ENCODE peak calls at places on chromosomes 13 and 19, in four cellular contexts. One of them, this sample, is unnamed.

GRCh38 chr13:35478384-35479222 is 2.1 kb upstream of the MAB21L1 start:
- DNase-seq in HepG2: no peak
- DNase-seq in endothelial cell of umbilical vein: no peak
- DNase-seq in breast epithelium: no peak
- DNase-seq in this sample: peak; percentile 71

GRCh38 chr13:84810781-84811180 is 928.5 kb upstream of the SLITRK1 start:
- DNase-seq in HepG2: no peak
- DNase-seq in endothelial cell of umbilical vein: no peak
- DNase-seq in breast epithelium: no peak
- DNase-seq in this sample: no peak

GRCh38 chr19:39971380-39971841 is 446 bp downstream of the PSMC4 start:
- DNase-seq in HepG2: no peak
- DNase-seq in endothelial cell of umbilical vein: peak; percentile 8
- DNase-seq in breast epithelium: no peak
- DNase-seq in this sample: peak; percentile 75

GRCh38 chr13:33452873-33453558 is 167.5 kb upstream of the STARD13 start:
- DNase-seq in HepG2: no peak
- DNase-seq in endothelial cell of umbilical vein: no peak
- DNase-seq in breast epithelium: no peak
- DNase-seq in this sample: no peak

GRCh38 chr13:28012896-28013295 is 24.4 kb upstream of the URAD start:
- DNase-seq in HepG2: no peak
- DNase-seq in endothelial cell of umbilical vein: no peak
- DNase-seq in breast epithelium: no peak
- DNase-seq in this sample: no peak

GRCh38 chr13:48942131-48942530 is 33.6 kb upstream of the FNDC3A start:
- DNase-seq in HepG2: no peak
- DNase-seq in endothelial cell of umbilical vein: peak; percentile 42
- DNase-seq in breast epithelium: no peak
- DNase-seq in this sample: no peak

GRCh38 chr19:30755581-30755980 is 383.4 kb downstream of the ZNF536 start:
- DNase-seq in HepG2: no peak
- DNase-seq in endothelial cell of umbilical vein: no peak
- DNase-seq in breast epithelium: no peak
- DNase-seq in this sample: no peak

GRCh38 chr13:113969973-113970611 is 3.8 kb downstream of the C13orf46 start:
- DNase-seq in HepG2: no peak
- DNase-seq in endothelial cell of umbilical vein: no peak
- DNase-seq in breast epithelium: peak; percentile 84
- DNase-seq in this sample: peak; percentile 84

GRCh38 chr19:33192010-33192409 is 2.1 kb upstream of the LRP3 start:
- DNase-seq in HepG2: no peak
- DNase-seq in endothelial cell of umbilical vein: no peak
- DNase-seq in breast epithelium: no peak
- DNase-seq in this sample: no peak

GRCh38 chr19:33194527-33194883 is 375 bp downstream of the LRP3 start:
- DNase-seq in HepG2: no peak
- DNase-seq in endothelial cell of umbilical vein: no peak
- DNase-seq in breast epithelium: no peak
- DNase-seq in this sample: no peak

GRCh38 chr19:33194884-33195710 is 967 bp downstream of the LRP3 start:
- DNase-seq in HepG2: peak; percentile 67
- DNase-seq in endothelial cell of umbilical vein: no peak
- DNase-seq in breast epithelium: no peak
- DNase-seq in this sample: peak; percentile 88

GRCh38 chr19:33193269-33193863 is 764 bp upstream of the LRP3 start:
- DNase-seq in HepG2: no peak
- DNase-seq in endothelial cell of umbilical vein: no peak
- DNase-seq in breast epithelium: no peak
- DNase-seq in this sample: no peak

DNA sequence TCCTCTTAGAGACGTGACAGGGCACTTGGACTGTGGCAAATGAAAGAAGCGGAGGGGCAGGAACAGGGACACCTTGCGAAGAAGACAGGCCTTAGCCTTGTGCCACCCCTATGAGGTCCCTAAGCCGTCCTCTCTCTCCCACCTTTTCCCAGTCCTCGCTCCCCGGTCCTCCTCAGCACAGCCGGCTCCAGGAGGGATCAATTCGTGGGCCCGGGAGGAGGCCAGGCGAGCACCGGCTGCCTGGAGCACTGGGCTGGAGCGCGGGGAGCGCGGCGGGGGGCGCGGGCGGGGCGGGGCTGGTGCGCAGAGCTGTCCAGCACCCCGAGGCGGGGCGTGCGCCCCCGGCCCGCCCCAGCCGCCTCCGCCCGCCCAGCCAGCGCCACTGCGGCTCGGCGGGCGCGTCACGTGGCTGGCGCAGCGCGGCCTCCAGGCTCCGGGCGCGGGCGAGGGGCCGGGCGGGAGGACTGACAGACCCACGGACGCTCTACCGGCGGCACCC is at the start of gene LRP3:
- DNase-seq in HepG2: no peak
- DNase-seq in endothelial cell of umbilical vein: peak; percentile 13
- DNase-seq in breast epithelium: no peak
- DNase-seq in this sample: peak; percentile 48
- H3K4me3 ChIP-seq in HepG2: peak within 1 kb of the TSS; percentile 76
- H3K4me3 ChIP-seq in endothelial cell of umbilical vein: peak within 1 kb of the TSS; percentile 51
- H3K4me3 ChIP-seq in breast epithelium: peak within 1 kb of the TSS; percentile 97
- H3K4me3 ChIP-seq in this sample: peak within 1 kb of the TSS; percentile 70

DNA sequence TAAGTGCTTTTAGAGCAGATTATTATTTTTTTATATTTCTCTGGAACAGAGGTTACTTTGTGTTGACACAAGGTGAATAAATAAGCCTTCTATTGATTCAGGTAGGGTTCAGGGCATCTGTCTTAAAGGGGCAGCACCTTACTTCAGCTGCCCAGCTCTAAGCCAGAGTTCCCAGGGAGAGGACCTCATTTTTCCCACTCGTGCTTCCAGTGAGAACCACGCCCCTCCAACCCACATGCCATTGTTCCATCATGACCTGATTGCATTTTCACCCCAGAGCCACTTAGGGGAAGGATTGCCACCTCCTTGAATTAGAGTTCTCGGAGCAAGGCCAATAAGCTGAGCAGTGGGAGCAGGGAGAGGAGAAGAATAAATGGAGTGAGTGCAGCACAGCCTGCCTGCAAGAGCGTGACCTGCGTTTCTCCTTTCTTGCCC is 104.3 kb upstream of the FRY start:
- DNase-seq in HepG2: peak; percentile 19
- DNase-seq in endothelial cell of umbilical vein: no peak
- DNase-seq in breast epithelium: no peak
- DNase-seq in this sample: no peak
- TF ChIP-seq POLR2AphosphoS5 in HepG2: no peak
- TF ChIP-seq POLR2AphosphoS5 in endothelial cell of umbilical vein: no peak
- TF ChIP-seq POLR2AphosphoS5 in breast epithelium: no peak
- TF ChIP-seq POLR2AphosphoS5 in this sample: no peak

GRCh38 chr13:24605923-24606372 is 74.3 kb upstream of the ATP12A start:
- DNase-seq in HepG2: peak; percentile 47
- DNase-seq in endothelial cell of umbilical vein: no peak
- DNase-seq in breast epithelium: no peak
- DNase-seq in this sample: no peak
- TF ChIP-seq CTCF in HepG2: peak; percentile 59
- TF ChIP-seq CTCF in endothelial cell of umbilical vein: no peak
- TF ChIP-seq CTCF in breast epithelium: peak; percentile 13
- TF ChIP-seq CTCF in this sample: no peak

DNA sequence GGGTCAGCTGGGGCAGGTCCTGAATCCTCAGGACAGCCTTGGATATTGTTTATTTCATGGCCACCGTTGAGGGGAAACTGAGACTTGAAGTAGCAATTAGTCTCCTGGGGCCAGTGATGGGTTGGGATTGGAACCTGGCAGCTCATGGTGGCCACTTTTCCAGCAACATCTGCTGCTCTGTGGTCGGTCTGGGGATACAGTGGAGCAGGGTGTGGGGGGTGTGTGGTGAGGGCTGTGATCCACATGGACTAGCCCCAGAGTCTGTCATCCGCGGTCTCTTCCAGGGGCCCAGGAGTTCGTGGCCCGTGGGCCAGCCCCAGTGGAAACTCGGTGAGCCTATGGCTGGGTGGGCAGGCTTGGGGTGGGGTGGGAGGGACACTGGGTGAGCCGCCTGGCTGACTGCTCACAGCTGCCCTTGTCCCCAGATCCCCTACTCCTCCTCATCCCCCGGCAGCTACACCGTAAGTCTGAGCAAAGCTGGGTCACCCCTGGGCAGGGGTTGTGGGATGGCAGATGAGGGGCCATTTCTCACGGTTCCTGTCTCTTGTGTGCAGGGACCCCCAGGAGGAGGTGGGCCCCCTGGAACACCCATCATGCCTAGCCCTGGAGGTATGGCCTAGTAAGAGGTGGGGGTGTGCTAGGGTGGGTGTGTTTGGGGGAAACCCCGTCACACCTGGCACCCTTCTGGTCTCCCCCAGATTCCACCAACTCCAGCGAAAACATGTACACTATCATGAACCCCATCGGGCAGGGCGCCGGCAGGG is 5.5 kb downstream of the ISYNA1 start:
- DNase-seq in HepG2: no peak
- DNase-seq in endothelial cell of umbilical vein: no peak
- DNase-seq in breast epithelium: no peak
- DNase-seq in this sample: no peak
- H3K4me3 ChIP-seq in HepG2: no peak overlapping the region
- H3K4me3 ChIP-seq in endothelial cell of umbilical vein: peak overlapping the region; percentile 69
- H3K4me3 ChIP-seq in breast epithelium: peak overlapping the region; percentile 72
- H3K4me3 ChIP-seq in this sample: no peak overlapping the region

DNA sequence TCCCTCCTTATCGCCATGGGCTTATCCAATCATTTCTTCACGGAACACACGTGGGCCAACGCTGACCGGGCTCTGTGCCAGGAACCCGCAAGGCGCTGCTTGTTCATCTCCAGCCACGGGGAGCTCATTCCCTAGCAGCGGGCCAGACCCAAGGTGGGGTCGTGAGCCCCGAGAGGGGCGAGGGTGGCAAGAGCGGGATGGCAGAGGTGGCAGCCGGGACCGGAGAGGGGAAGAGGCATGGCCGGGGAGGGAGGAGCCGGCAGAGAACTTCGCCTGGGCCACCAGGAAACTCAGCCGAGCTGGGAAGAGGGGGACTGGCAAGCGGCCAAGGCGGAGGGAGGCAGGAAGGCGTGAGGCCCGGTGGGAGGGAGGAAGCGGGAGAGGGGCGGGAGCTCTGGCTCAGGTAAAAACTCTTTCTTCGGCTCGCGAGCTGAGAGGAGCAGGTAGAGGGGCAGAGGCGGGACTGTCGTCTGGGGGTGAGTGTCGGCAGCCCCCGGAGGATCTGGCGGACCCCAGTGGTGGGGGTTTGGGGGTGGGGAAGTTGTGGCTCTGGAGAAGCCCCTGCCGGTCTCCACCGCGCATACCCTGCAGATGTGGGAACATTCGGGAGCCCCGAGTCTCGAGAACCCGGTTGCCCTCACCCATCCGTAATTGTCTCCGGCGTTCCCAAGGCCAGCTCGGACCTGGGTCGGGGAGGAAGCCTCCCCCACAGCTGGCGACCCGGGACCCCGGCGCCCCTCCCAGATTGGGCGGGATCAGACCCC is at the start of gene B3GNT3:
- DNase-seq in HepG2: peak; percentile 46
- DNase-seq in endothelial cell of umbilical vein: no peak
- DNase-seq in breast epithelium: peak; percentile 24
- DNase-seq in this sample: peak; percentile 82
- TF ChIP-seq POLR2AphosphoS5 in HepG2: peak; percentile 50
- TF ChIP-seq POLR2AphosphoS5 in endothelial cell of umbilical vein: no peak
- TF ChIP-seq POLR2AphosphoS5 in breast epithelium: no peak
- TF ChIP-seq POLR2AphosphoS5 in this sample: no peak

GRCh38 chr13:40146063-40146462 is 490.6 kb downstream of the COG6 start:
- DNase-seq in HepG2: no peak
- DNase-seq in endothelial cell of umbilical vein: no peak
- DNase-seq in breast epithelium: no peak
- DNase-seq in this sample: no peak
- TF ChIP-seq CTCF in HepG2: peak; percentile 15
- TF ChIP-seq CTCF in endothelial cell of umbilical vein: no peak
- TF ChIP-seq CTCF in breast epithelium: no peak
- TF ChIP-seq CTCF in this sample: no peak

GRCh38 chr13:30865131-30866009 is 40.7 kb upstream of the MEDAG start:
- DNase-seq in HepG2: peak; percentile 80
- DNase-seq in endothelial cell of umbilical vein: peak; percentile 92
- DNase-seq in breast epithelium: peak; percentile 70
- DNase-seq in this sample: no peak
- H3K4me3 ChIP-seq in HepG2: no peak overlapping the region
- H3K4me3 ChIP-seq in endothelial cell of umbilical vein: no peak overlapping the region
- H3K4me3 ChIP-seq in breast epithelium: no peak overlapping the region
- H3K4me3 ChIP-seq in this sample: no peak overlapping the region

GRCh38 chr19:32809754-32810153 is 59.8 kb downstream of the SLC7A9 start:
- DNase-seq in HepG2: no peak
- DNase-seq in endothelial cell of umbilical vein: no peak
- DNase-seq in breast epithelium: no peak
- DNase-seq in this sample: no peak
- TF ChIP-seq POLR2AphosphoS5 in HepG2: no peak
- TF ChIP-seq POLR2AphosphoS5 in endothelial cell of umbilical vein: no peak
- TF ChIP-seq POLR2AphosphoS5 in breast epithelium: no peak
- TF ChIP-seq POLR2AphosphoS5 in this sample: no peak

GRCh38 chr19:10390652-10391286 is 10.4 kb upstream of the TYK2 start:
- DNase-seq in HepG2: peak; percentile 64
- DNase-seq in endothelial cell of umbilical vein: peak; percentile 51
- DNase-seq in breast epithelium: peak; percentile 76
- DNase-seq in this sample: peak; percentile 75

GRCh38 chr19:10388957-10389356 is 8.6 kb upstream of the TYK2 start:
- DNase-seq in HepG2: peak; percentile 80
- DNase-seq in endothelial cell of umbilical vein: peak; percentile 85
- DNase-seq in breast epithelium: peak; percentile 79
- DNase-seq in this sample: peak; percentile 88

GRCh38 chr19:10393137-10393536 is 10.2 kb downstream of the CDC37 start:
- DNase-seq in HepG2: no peak
- DNase-seq in endothelial cell of umbilical vein: no peak
- DNase-seq in breast epithelium: no peak
- DNase-seq in this sample: no peak

GRCh38 chr19:10392120-10392519 is 11.2 kb downstream of the CDC37 start:
- DNase-seq in HepG2: no peak
- DNase-seq in endothelial cell of umbilical vein: no peak
- DNase-seq in breast epithelium: no peak
- DNase-seq in this sample: no peak

DNA sequence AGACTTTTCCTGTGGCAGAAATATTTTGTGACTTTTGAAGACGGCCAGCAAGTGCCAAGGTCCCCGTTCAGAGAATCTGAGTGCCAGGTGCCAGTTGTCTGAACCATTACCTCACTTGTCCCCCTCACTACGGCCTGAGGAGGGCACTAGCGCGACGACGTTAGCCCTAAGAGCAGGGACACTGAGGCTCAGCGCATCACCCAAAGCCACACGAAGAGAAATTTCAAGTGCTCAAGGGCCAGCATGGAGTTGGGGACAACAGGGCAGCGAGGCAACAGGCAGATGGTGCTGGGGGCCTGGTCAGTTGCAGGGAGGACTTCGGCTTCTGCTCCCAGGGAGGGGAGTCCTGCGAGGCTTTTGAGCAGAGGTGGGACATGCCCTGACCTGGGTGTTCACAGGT is 9.5 kb upstream of the TYK2 start:
- DNase-seq in HepG2: no peak
- DNase-seq in endothelial cell of umbilical vein: no peak
- DNase-seq in breast epithelium: no peak
- DNase-seq in this sample: no peak
- TF ChIP-seq CTCF in HepG2: peak; percentile 31
- TF ChIP-seq CTCF in endothelial cell of umbilical vein: peak; percentile 11
- TF ChIP-seq CTCF in breast epithelium: no peak
- TF ChIP-seq CTCF in this sample: no peak

GRCh38 chr19:28999733-29000433 is 213.1 kb downstream of the UQCRFS1 start:
- DNase-seq in HepG2: no peak
- DNase-seq in endothelial cell of umbilical vein: no peak
- DNase-seq in breast epithelium: no peak
- DNase-seq in this sample: no peak
- H3K4me3 ChIP-seq in HepG2: no peak overlapping the region
- H3K4me3 ChIP-seq in endothelial cell of umbilical vein: no peak overlapping the region
- H3K4me3 ChIP-seq in breast epithelium: no peak overlapping the region
- H3K4me3 ChIP-seq in this sample: no peak overlapping the region